ENCODE peak calls at places on chromosomes 13 and 19, in eight cellular contexts. One of them, this sample, is unnamed.

GRCh38 chr13:77506874-77507273 is 28.6 kb upstream of the SCEL start:
- DNase-seq in tibial nerve: no peak
- DNase-seq in right atrium auricular region: no peak
- DNase-seq in MM.1S: peak
- DNase-seq in tibial artery: no peak
- DNase-seq in cardiac muscle cell: no peak
- DNase-seq in osteoblast: no peak
- DNase-seq in coronary artery: no peak
- DNase-seq in this sample: no peak

GRCh38 chr19:27793128-27793643 is 1419.8 kb downstream of the UQCRFS1 start:
- DNase-seq in tibial nerve: peak
- DNase-seq in right atrium auricular region: peak
- DNase-seq in MM.1S: peak
- DNase-seq in tibial artery: peak
- DNase-seq in cardiac muscle cell: peak
- DNase-seq in osteoblast: peak
- DNase-seq in coronary artery: peak
- DNase-seq in this sample: peak

GRCh38 chr13:23289917-23290357 is 109.2 kb downstream of the SGCG start:
- DNase-seq in coronary artery: no peak
- DNase-seq in osteoblast: peak
- DNase-seq in tibial nerve: no peak
- DNase-seq in MM.1S: no peak
- DNase-seq in right atrium auricular region: no peak
- DNase-seq in tibial artery: no peak
- DNase-seq in cardiac muscle cell: no peak
- DNase-seq in this sample: no peak

GRCh38 chr13:39047560-39047959 is 9.3 kb downstream of the NHLRC3 start:
- DNase-seq in coronary artery: no peak
- DNase-seq in right atrium auricular region: no peak
- DNase-seq in MM.1S: no peak
- DNase-seq in tibial nerve: no peak
- DNase-seq in osteoblast: no peak
- DNase-seq in tibial artery: no peak
- DNase-seq in cardiac muscle cell: no peak
- DNase-seq in this sample: no peak

GRCh38 chr13:51291341-51291740 is 48.1 kb upstream of the SERPINE3 start:
- DNase-seq in cardiac muscle cell: no peak
- DNase-seq in tibial nerve: no peak
- DNase-seq in tibial artery: no peak
- DNase-seq in coronary artery: peak
- DNase-seq in MM.1S: no peak
- DNase-seq in right atrium auricular region: no peak
- DNase-seq in osteoblast: no peak
- DNase-seq in this sample: no peak

GRCh38 chr13:74132152-74132767 is 1.9 kb downstream of the KLF12 start:
- DNase-seq in coronary artery: no peak
- DNase-seq in MM.1S: no peak
- DNase-seq in right atrium auricular region: no peak
- DNase-seq in tibial nerve: no peak
- DNase-seq in cardiac muscle cell: no peak
- DNase-seq in tibial artery: no peak
- DNase-seq in osteoblast: peak
- DNase-seq in this sample: no peak

GRCh38 chr19:3368848-3369336 is 2.5 kb downstream of the NFIC start:
- DNase-seq in right atrium auricular region: no peak
- DNase-seq in osteoblast: peak
- DNase-seq in cardiac muscle cell: no peak
- DNase-seq in tibial nerve: no peak
- DNase-seq in tibial artery: no peak
- DNase-seq in coronary artery: no peak
- DNase-seq in MM.1S: no peak
- DNase-seq in this sample: no peak

GRCh38 chr13:45219938-45220375 is 19.1 kb upstream of the KCTD4 start:
- DNase-seq in tibial nerve: no peak
- DNase-seq in coronary artery: no peak
- DNase-seq in tibial artery: no peak
- DNase-seq in cardiac muscle cell: no peak
- DNase-seq in right atrium auricular region: no peak
- DNase-seq in osteoblast: no peak
- DNase-seq in MM.1S: no peak
- DNase-seq in this sample: no peak

GRCh38 chr19:44552324-44552723 is 22.8 kb upstream of the CEACAM20 start:
- DNase-seq in osteoblast: peak
- DNase-seq in tibial nerve: no peak
- DNase-seq in coronary artery: no peak
- DNase-seq in tibial artery: no peak
- DNase-seq in MM.1S: peak
- DNase-seq in right atrium auricular region: peak
- DNase-seq in cardiac muscle cell: peak
- DNase-seq in this sample: peak

GRCh38 chr13:75881109-75881775 is 245.1 kb downstream of the LMO7 start:
- DNase-seq in osteoblast: no peak
- DNase-seq in MM.1S: no peak
- DNase-seq in cardiac muscle cell: no peak
- DNase-seq in tibial nerve: no peak
- DNase-seq in coronary artery: no peak
- DNase-seq in right atrium auricular region: no peak
- DNase-seq in tibial artery: no peak
- DNase-seq in this sample: no peak

GRCh38 chr13:51958217-51958547 is 53.1 kb downstream of the ATP7B start:
- DNase-seq in MM.1S: no peak
- DNase-seq in cardiac muscle cell: no peak
- DNase-seq in tibial nerve: no peak
- DNase-seq in coronary artery: no peak
- DNase-seq in osteoblast: no peak
- DNase-seq in right atrium auricular region: no peak
- DNase-seq in tibial artery: no peak
- DNase-seq in this sample: peak

GRCh38 chr19:48752511-48753365 is at the start of gene FUT1:
- DNase-seq in MM.1S: peak
- DNase-seq in right atrium auricular region: peak
- DNase-seq in tibial nerve: no peak
- DNase-seq in osteoblast: peak
- DNase-seq in cardiac muscle cell: peak
- DNase-seq in coronary artery: no peak
- DNase-seq in tibial artery: no peak
- DNase-seq in this sample: peak

GRCh38 chr19:46020819-46021125 is 2.1 kb downstream of the PGLYRP1 start:
- DNase-seq in right atrium auricular region: no peak
- DNase-seq in osteoblast: no peak
- DNase-seq in cardiac muscle cell: no peak
- DNase-seq in coronary artery: no peak
- DNase-seq in MM.1S: no peak
- DNase-seq in tibial artery: peak
- DNase-seq in tibial nerve: no peak
- DNase-seq in this sample: no peak

GRCh38 chr13:79393564-79394249 is 12.3 kb downstream of the RBM26 start:
- DNase-seq in cardiac muscle cell: no peak
- DNase-seq in osteoblast: no peak
- DNase-seq in tibial artery: no peak
- DNase-seq in MM.1S: peak
- DNase-seq in tibial nerve: peak
- DNase-seq in right atrium auricular region: no peak
- DNase-seq in coronary artery: no peak
- DNase-seq in this sample: peak

GRCh38 chr19:3849092-3849491 is 19.7 kb downstream of the ZFR2 start:
- DNase-seq in coronary artery: no peak
- DNase-seq in tibial nerve: no peak
- DNase-seq in osteoblast: peak
- DNase-seq in right atrium auricular region: no peak
- DNase-seq in MM.1S: peak
- DNase-seq in tibial artery: no peak
- DNase-seq in cardiac muscle cell: peak
- DNase-seq in this sample: peak

GRCh38 chr13:112771877-112772538 is 82.2 kb downstream of the ATP11A start:
- DNase-seq in coronary artery: no peak
- DNase-seq in cardiac muscle cell: no peak
- DNase-seq in MM.1S: no peak
- DNase-seq in osteoblast: peak
- DNase-seq in tibial nerve: no peak
- DNase-seq in tibial artery: no peak
- DNase-seq in right atrium auricular region: no peak
- DNase-seq in this sample: no peak

GRCh38 chr13:46562581-46562980 is 9.6 kb downstream of the LRCH1 start:
- DNase-seq in MM.1S: no peak
- DNase-seq in cardiac muscle cell: no peak
- DNase-seq in right atrium auricular region: no peak
- DNase-seq in tibial nerve: no peak
- DNase-seq in coronary artery: no peak
- DNase-seq in osteoblast: no peak
- DNase-seq in tibial artery: no peak
- DNase-seq in this sample: no peak

GRCh38 chr19:6218497-6219146 is 61.2 kb downstream of the MLLT1 start:
- DNase-seq in tibial nerve: peak
- DNase-seq in cardiac muscle cell: peak
- DNase-seq in right atrium auricular region: peak
- DNase-seq in coronary artery: peak
- DNase-seq in tibial artery: peak
- DNase-seq in MM.1S: peak
- DNase-seq in osteoblast: peak
- DNase-seq in this sample: peak

GRCh38 chr13:80828759-80829158 is 487.8 kb upstream of the SPRY2 start:
- DNase-seq in MM.1S: no peak
- DNase-seq in coronary artery: no peak
- DNase-seq in tibial artery: no peak
- DNase-seq in right atrium auricular region: no peak
- DNase-seq in osteoblast: no peak
- DNase-seq in tibial nerve: no peak
- DNase-seq in cardiac muscle cell: no peak
- DNase-seq in this sample: no peak

GRCh38 chr13:80825276-80825675 is 484.4 kb upstream of the SPRY2 start:
- DNase-seq in osteoblast: no peak
- DNase-seq in right atrium auricular region: no peak
- DNase-seq in MM.1S: no peak
- DNase-seq in tibial nerve: no peak
- DNase-seq in coronary artery: no peak
- DNase-seq in tibial artery: no peak
- DNase-seq in cardiac muscle cell: no peak
- DNase-seq in this sample: no peak

GRCh38 chr13:80824231-80824630 is 483.3 kb upstream of the SPRY2 start:
- DNase-seq in coronary artery: no peak
- DNase-seq in cardiac muscle cell: no peak
- DNase-seq in tibial artery: no peak
- DNase-seq in right atrium auricular region: no peak
- DNase-seq in tibial nerve: peak
- DNase-seq in MM.1S: no peak
- DNase-seq in osteoblast: no peak
- DNase-seq in this sample: no peak

GRCh38 chr13:80817979-80818378 is 477.1 kb upstream of the SPRY2 start:
- DNase-seq in osteoblast: no peak
- DNase-seq in tibial nerve: no peak
- DNase-seq in tibial artery: no peak
- DNase-seq in coronary artery: no peak
- DNase-seq in right atrium auricular region: no peak
- DNase-seq in MM.1S: no peak
- DNase-seq in cardiac muscle cell: no peak
- DNase-seq in this sample: no peak

GRCh38 chr13:80823472-80823871 is 482.5 kb upstream of the SPRY2 start:
- DNase-seq in cardiac muscle cell: no peak
- DNase-seq in coronary artery: no peak
- DNase-seq in osteoblast: no peak
- DNase-seq in MM.1S: no peak
- DNase-seq in tibial artery: no peak
- DNase-seq in tibial nerve: no peak
- DNase-seq in right atrium auricular region: no peak
- DNase-seq in this sample: no peak
- H3K27ac ChIP-seq in cardiac muscle cell: no peak
- H3K27ac ChIP-seq in coronary artery: peak
- H3K27ac ChIP-seq in osteoblast: no peak
- H3K27ac ChIP-seq in MM.1S: no peak
- H3K27ac ChIP-seq in tibial artery: no peak
- H3K27ac ChIP-seq in tibial nerve: peak
- H3K27ac ChIP-seq in right atrium auricular region: peak
- H3K27ac ChIP-seq in this sample: no peak

DNA sequence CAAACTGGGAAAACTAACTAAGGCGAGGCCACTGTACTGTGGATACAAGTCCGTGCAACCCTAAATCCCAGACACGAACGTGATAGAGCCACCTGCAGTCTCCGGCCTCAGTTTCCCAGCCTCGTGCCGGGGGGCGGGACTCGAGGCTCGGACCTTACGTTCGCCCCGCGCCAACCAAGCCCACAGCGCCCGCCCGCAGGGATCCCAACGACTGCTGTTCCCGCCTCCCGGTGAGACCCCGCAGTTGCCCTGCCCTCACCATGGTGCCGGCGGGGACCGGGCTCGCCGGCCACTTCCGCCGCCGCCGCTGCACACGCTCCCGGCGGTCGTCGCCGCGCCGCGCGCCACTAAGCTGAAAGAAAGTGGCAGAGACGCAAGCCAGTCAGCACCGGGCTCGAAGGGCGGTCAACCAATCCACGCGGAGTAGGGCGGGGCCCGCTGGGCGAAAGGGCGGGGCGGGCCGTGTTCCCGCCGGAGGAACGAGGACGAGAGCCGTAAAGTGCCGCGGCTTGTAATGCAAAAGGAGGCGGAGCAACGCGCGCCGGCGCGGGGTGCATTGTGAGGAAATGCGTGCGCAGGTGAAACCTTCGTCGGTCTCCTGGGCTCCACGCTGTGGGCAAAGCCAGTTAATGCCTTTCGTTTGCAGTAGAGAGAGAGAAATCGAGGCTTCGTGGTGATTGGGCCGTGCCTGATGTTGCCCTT is at the start of gene LSM4:
- DNase-seq in cardiac muscle cell: peak
- DNase-seq in coronary artery: peak
- DNase-seq in tibial nerve: peak
- DNase-seq in right atrium auricular region: peak
- DNase-seq in osteoblast: peak
- DNase-seq in tibial artery: peak
- DNase-seq in MM.1S: peak
- DNase-seq in this sample: peak
- TF ChIP-seq CTCF in cardiac muscle cell: no peak
- TF ChIP-seq CTCF in coronary artery: no peak
- TF ChIP-seq CTCF in tibial nerve: no peak
- TF ChIP-seq CTCF in right atrium auricular region: no peak
- TF ChIP-seq CTCF in osteoblast: peak
- TF ChIP-seq CTCF in tibial artery: no peak
- TF ChIP-seq CTCF in MM.1S: peak
- TF ChIP-seq CTCF in this sample: no peak

DNA sequence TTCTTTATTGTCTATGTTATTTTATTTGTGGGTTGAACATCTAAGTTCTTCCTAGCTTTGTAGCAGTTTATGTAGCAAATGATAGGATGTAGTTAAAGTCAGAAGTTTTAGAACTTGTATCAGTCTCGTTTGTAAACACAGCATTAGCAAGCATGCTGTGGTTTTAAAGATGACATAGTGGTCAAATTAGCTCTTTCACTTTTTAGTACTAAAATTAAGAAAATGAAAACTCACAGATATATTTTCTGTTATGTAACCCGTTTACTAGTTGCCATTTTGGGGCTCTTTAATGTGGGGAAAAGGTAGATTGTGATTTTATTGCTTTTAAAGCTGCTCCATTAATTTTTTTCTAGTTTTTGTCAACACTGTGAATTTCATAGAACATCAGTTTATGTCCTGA is 216.5 kb downstream of the PCCA start:
- DNase-seq in cardiac muscle cell: no peak
- DNase-seq in right atrium auricular region: no peak
- DNase-seq in tibial nerve: no peak
- DNase-seq in tibial artery: no peak
- DNase-seq in osteoblast: no peak
- DNase-seq in MM.1S: no peak
- DNase-seq in coronary artery: no peak
- DNase-seq in this sample: no peak
- H3K27ac ChIP-seq in cardiac muscle cell: no peak
- H3K27ac ChIP-seq in right atrium auricular region: no peak
- H3K27ac ChIP-seq in tibial nerve: no peak
- H3K27ac ChIP-seq in tibial artery: no peak
- H3K27ac ChIP-seq in osteoblast: no peak
- H3K27ac ChIP-seq in MM.1S: no peak
- H3K27ac ChIP-seq in coronary artery: no peak
- H3K27ac ChIP-seq in this sample: no peak

GRCh38 chr19:9144920-9145319 is 4.7 kb downstream of the ZNF317 start:
- DNase-seq in MM.1S: no peak
- DNase-seq in cardiac muscle cell: no peak
- DNase-seq in osteoblast: no peak
- DNase-seq in right atrium auricular region: no peak
- DNase-seq in tibial artery: no peak
- DNase-seq in tibial nerve: no peak
- DNase-seq in coronary artery: no peak
- DNase-seq in this sample: no peak
- TF ChIP-seq CTCF in MM.1S: no peak
- TF ChIP-seq CTCF in cardiac muscle cell: no peak
- TF ChIP-seq CTCF in osteoblast: no peak
- TF ChIP-seq CTCF in right atrium auricular region: no peak
- TF ChIP-seq CTCF in tibial artery: no peak
- TF ChIP-seq CTCF in tibial nerve: no peak
- TF ChIP-seq CTCF in coronary artery: no peak
- TF ChIP-seq CTCF in this sample: no peak

This sample was measured in transverse colon.